ENCODE peak calls at places on chromosomes 12 and 14, in five cellular contexts. One of them, this sample, is unnamed.

GRCh38 chr12:18583655-18584054 is 154.2 kb downstream of the PLCZ1 start:
- DNase-seq in psoas muscle: no peak
- DNase-seq in gastrocnemius medialis: no peak
- DNase-seq in CD8-positive, alpha-beta T cell: no peak
- DNase-seq in CD8-positive, alpha-beta memory T cell: no peak
- DNase-seq in this sample: no peak

GRCh38 chr12:113990548-113991223 is 24.6 kb upstream of the RBM19 start:
- DNase-seq in CD8-positive, alpha-beta memory T cell: no peak
- DNase-seq in CD8-positive, alpha-beta T cell: no peak
- DNase-seq in gastrocnemius medialis: no peak
- DNase-seq in psoas muscle: no peak
- DNase-seq in this sample: no peak

GRCh38 chr14:68633131-68633991 is 159.5 kb downstream of the ZFP36L1 start:
- DNase-seq in CD8-positive, alpha-beta T cell: no peak
- DNase-seq in gastrocnemius medialis: no peak
- DNase-seq in CD8-positive, alpha-beta memory T cell: no peak
- DNase-seq in psoas muscle: no peak
- DNase-seq in this sample: no peak

GRCh38 chr14:37544407-37544806 is 50.6 kb downstream of the FOXA1 start:
- DNase-seq in CD8-positive, alpha-beta T cell: no peak
- DNase-seq in psoas muscle: no peak
- DNase-seq in gastrocnemius medialis: no peak
- DNase-seq in CD8-positive, alpha-beta memory T cell: no peak
- DNase-seq in this sample: no peak

GRCh38 chr12:92403210-92404175 is 257.8 kb upstream of the BTG1 start:
- DNase-seq in psoas muscle: no peak
- DNase-seq in CD8-positive, alpha-beta T cell: peak
- DNase-seq in CD8-positive, alpha-beta memory T cell: peak
- DNase-seq in gastrocnemius medialis: no peak
- DNase-seq in this sample: peak

GRCh38 chr12:96164951-96165858 is 29.0 kb upstream of the ELK3 start:
- DNase-seq in gastrocnemius medialis: no peak
- DNase-seq in psoas muscle: no peak
- DNase-seq in CD8-positive, alpha-beta T cell: no peak
- DNase-seq in CD8-positive, alpha-beta memory T cell: no peak
- DNase-seq in this sample: no peak

GRCh38 chr14:24098229-24098926 is 4.3 kb downstream of the PCK2 start:
- DNase-seq in psoas muscle: no peak
- DNase-seq in CD8-positive, alpha-beta T cell: no peak
- DNase-seq in gastrocnemius medialis: no peak
- DNase-seq in CD8-positive, alpha-beta memory T cell: no peak
- DNase-seq in this sample: no peak

GRCh38 chr12:124637586-124637985 is 70.2 kb upstream of the NCOR2 start:
- DNase-seq in CD8-positive, alpha-beta T cell: no peak
- DNase-seq in CD8-positive, alpha-beta memory T cell: no peak
- DNase-seq in gastrocnemius medialis: peak
- DNase-seq in psoas muscle: no peak
- DNase-seq in this sample: no peak

GRCh38 chr12:66014818-66015217 is 115.7 kb downstream of the LLPH start:
- DNase-seq in CD8-positive, alpha-beta T cell: no peak
- DNase-seq in gastrocnemius medialis: no peak
- DNase-seq in CD8-positive, alpha-beta memory T cell: no peak
- DNase-seq in psoas muscle: no peak
- DNase-seq in this sample: no peak

GRCh38 chr14:61196792-61197191 is 84.3 kb downstream of the TMEM30B start:
- DNase-seq in gastrocnemius medialis: no peak
- DNase-seq in CD8-positive, alpha-beta memory T cell: no peak
- DNase-seq in psoas muscle: no peak
- DNase-seq in CD8-positive, alpha-beta T cell: no peak
- DNase-seq in this sample: no peak

GRCh38 chr14:69358233-69358963 is 39.7 kb downstream of the ERH start:
- DNase-seq in CD8-positive, alpha-beta memory T cell: no peak
- DNase-seq in gastrocnemius medialis: no peak
- DNase-seq in CD8-positive, alpha-beta T cell: no peak
- DNase-seq in psoas muscle: no peak
- DNase-seq in this sample: no peak

GRCh38 chr12:11954181-11954580 is 116.6 kb upstream of the BCL2L14 start:
- DNase-seq in psoas muscle: no peak
- DNase-seq in CD8-positive, alpha-beta memory T cell: no peak
- DNase-seq in gastrocnemius medialis: no peak
- DNase-seq in CD8-positive, alpha-beta T cell: no peak
- DNase-seq in this sample: no peak

GRCh38 chr12:6553051-6553868 is 2.6 kb downstream of the IFFO1 start:
- DNase-seq in psoas muscle: peak
- DNase-seq in CD8-positive, alpha-beta T cell: no peak
- DNase-seq in gastrocnemius medialis: peak
- DNase-seq in CD8-positive, alpha-beta memory T cell: no peak
- DNase-seq in this sample: no peak

GRCh38 chr12:114166360-114166759 is 200.2 kb upstream of the RBM19 start:
- DNase-seq in CD8-positive, alpha-beta T cell: no peak
- DNase-seq in CD8-positive, alpha-beta memory T cell: no peak
- DNase-seq in gastrocnemius medialis: no peak
- DNase-seq in psoas muscle: no peak
- DNase-seq in this sample: peak

GRCh38 chr12:85872497-85873091 is 1.5 kb upstream of the NTS start:
- DNase-seq in CD8-positive, alpha-beta memory T cell: no peak
- DNase-seq in gastrocnemius medialis: no peak
- DNase-seq in psoas muscle: no peak
- DNase-seq in CD8-positive, alpha-beta T cell: no peak
- DNase-seq in this sample: peak

GRCh38 chr12:99213047-99213446 is 434.5 kb upstream of the GARIN6 start:
- DNase-seq in psoas muscle: no peak
- DNase-seq in CD8-positive, alpha-beta T cell: no peak
- DNase-seq in CD8-positive, alpha-beta memory T cell: no peak
- DNase-seq in gastrocnemius medialis: no peak
- DNase-seq in this sample: no peak

GRCh38 chr12:77122236-77122635 is 56.9 kb upstream of the E2F7 start:
- DNase-seq in CD8-positive, alpha-beta T cell: no peak
- DNase-seq in psoas muscle: no peak
- DNase-seq in CD8-positive, alpha-beta memory T cell: no peak
- DNase-seq in gastrocnemius medialis: no peak
- DNase-seq in this sample: no peak

GRCh38 chr12:42483534-42483857 is 106.0 kb downstream of the PRICKLE1 start:
- DNase-seq in CD8-positive, alpha-beta memory T cell: peak
- DNase-seq in gastrocnemius medialis: no peak
- DNase-seq in psoas muscle: no peak
- DNase-seq in CD8-positive, alpha-beta T cell: no peak
- DNase-seq in this sample: no peak

GRCh38 chr12:2384029-2384386 is 331.2 kb downstream of the CACNA1C start:
- DNase-seq in CD8-positive, alpha-beta T cell: no peak
- DNase-seq in gastrocnemius medialis: no peak
- DNase-seq in CD8-positive, alpha-beta memory T cell: no peak
- DNase-seq in psoas muscle: no peak
- DNase-seq in this sample: no peak

GRCh38 chr12:71421007-71421406 is 18.6 kb upstream of the LGR5 start:
- DNase-seq in psoas muscle: no peak
- DNase-seq in CD8-positive, alpha-beta T cell: no peak
- DNase-seq in CD8-positive, alpha-beta memory T cell: no peak
- DNase-seq in gastrocnemius medialis: no peak
- DNase-seq in this sample: no peak

GRCh38 chr14:99821519-99822165 is 28.4 kb downstream of the EML1 start:
- DNase-seq in CD8-positive, alpha-beta memory T cell: no peak
- DNase-seq in CD8-positive, alpha-beta T cell: no peak
- DNase-seq in psoas muscle: no peak
- DNase-seq in gastrocnemius medialis: no peak
- DNase-seq in this sample: peak

GRCh38 chr12:90111646-90112565 is 403.3 kb upstream of the ATP2B1 start:
- DNase-seq in gastrocnemius medialis: no peak
- DNase-seq in CD8-positive, alpha-beta memory T cell: no peak
- DNase-seq in psoas muscle: no peak
- DNase-seq in CD8-positive, alpha-beta T cell: no peak
- DNase-seq in this sample: no peak

GRCh38 chr14:67428501-67429031 is 16.6 kb upstream of the PLEK2 start:
- DNase-seq in CD8-positive, alpha-beta memory T cell: no peak
- DNase-seq in CD8-positive, alpha-beta T cell: no peak
- DNase-seq in gastrocnemius medialis: no peak
- DNase-seq in psoas muscle: no peak
- DNase-seq in this sample: no peak

GRCh38 chr12:93970892-93971688 is 177.3 kb upstream of the PLXNC1 start:
- DNase-seq in CD8-positive, alpha-beta T cell: no peak
- DNase-seq in gastrocnemius medialis: no peak
- DNase-seq in CD8-positive, alpha-beta memory T cell: no peak
- DNase-seq in psoas muscle: no peak
- DNase-seq in this sample: no peak

GRCh38 chr14:94111276-94112095 is 950 bp downstream of the IFI27 start:
- DNase-seq in CD8-positive, alpha-beta T cell: no peak
- DNase-seq in psoas muscle: no peak
- DNase-seq in CD8-positive, alpha-beta memory T cell: no peak
- DNase-seq in gastrocnemius medialis: no peak
- DNase-seq in this sample: no peak

GRCh38 chr14:77059276-77059934 is 30.9 kb upstream of the IRF2BPL start:
- DNase-seq in CD8-positive, alpha-beta memory T cell: no peak
- DNase-seq in gastrocnemius medialis: peak
- DNase-seq in CD8-positive, alpha-beta T cell: no peak
- DNase-seq in psoas muscle: peak
- DNase-seq in this sample: no peak

GRCh38 chr12:114406326-114407033 is 536 bp upstream of the TBX5 start:
- DNase-seq in psoas muscle: no peak
- DNase-seq in gastrocnemius medialis: no peak
- DNase-seq in CD8-positive, alpha-beta T cell: no peak
- DNase-seq in CD8-positive, alpha-beta memory T cell: no peak
- DNase-seq in this sample: no peak

GRCh38 chr12:65099182-65099581 is 21.9 kb downstream of the WIF1 start:
- DNase-seq in CD8-positive, alpha-beta T cell: no peak
- DNase-seq in psoas muscle: no peak
- DNase-seq in gastrocnemius medialis: no peak
- DNase-seq in CD8-positive, alpha-beta memory T cell: no peak
- DNase-seq in this sample: peak

GRCh38 chr12:115470977-115471376 is 787.0 kb upstream of the TBX3 start:
- DNase-seq in gastrocnemius medialis: no peak
- DNase-seq in CD8-positive, alpha-beta memory T cell: no peak
- DNase-seq in psoas muscle: no peak
- DNase-seq in CD8-positive, alpha-beta T cell: no peak
- DNase-seq in this sample: no peak

GRCh38 chr12:53061404-53062010 is 11.6 kb downstream of the TNS2 start:
- DNase-seq in psoas muscle: peak
- DNase-seq in CD8-positive, alpha-beta memory T cell: no peak
- DNase-seq in gastrocnemius medialis: peak
- DNase-seq in CD8-positive, alpha-beta T cell: no peak
- DNase-seq in this sample: no peak

GRCh38 chr14:102799684-102800562 is 22.7 kb downstream of the TRAF3 start:
- DNase-seq in psoas muscle: no peak
- DNase-seq in gastrocnemius medialis: no peak
- DNase-seq in CD8-positive, alpha-beta T cell: no peak
- DNase-seq in CD8-positive, alpha-beta memory T cell: no peak
- DNase-seq in this sample: no peak

GRCh38 chr14:102796661-102797190 is 19.5 kb downstream of the TRAF3 start:
- DNase-seq in psoas muscle: no peak
- DNase-seq in CD8-positive, alpha-beta T cell: no peak
- DNase-seq in gastrocnemius medialis: no peak
- DNase-seq in CD8-positive, alpha-beta memory T cell: no peak
- DNase-seq in this sample: no peak

GRCh38 chr14:102798926-102799325 is 21.7 kb downstream of the TRAF3 start:
- DNase-seq in psoas muscle: no peak
- DNase-seq in gastrocnemius medialis: no peak
- DNase-seq in CD8-positive, alpha-beta T cell: no peak
- DNase-seq in CD8-positive, alpha-beta memory T cell: no peak
- DNase-seq in this sample: no peak

GRCh38 chr14:102793531-102794328 is 16.5 kb downstream of the TRAF3 start:
- DNase-seq in psoas muscle: no peak
- DNase-seq in gastrocnemius medialis: no peak
- DNase-seq in CD8-positive, alpha-beta memory T cell: no peak
- DNase-seq in CD8-positive, alpha-beta T cell: no peak
- DNase-seq in this sample: no peak

DNA sequence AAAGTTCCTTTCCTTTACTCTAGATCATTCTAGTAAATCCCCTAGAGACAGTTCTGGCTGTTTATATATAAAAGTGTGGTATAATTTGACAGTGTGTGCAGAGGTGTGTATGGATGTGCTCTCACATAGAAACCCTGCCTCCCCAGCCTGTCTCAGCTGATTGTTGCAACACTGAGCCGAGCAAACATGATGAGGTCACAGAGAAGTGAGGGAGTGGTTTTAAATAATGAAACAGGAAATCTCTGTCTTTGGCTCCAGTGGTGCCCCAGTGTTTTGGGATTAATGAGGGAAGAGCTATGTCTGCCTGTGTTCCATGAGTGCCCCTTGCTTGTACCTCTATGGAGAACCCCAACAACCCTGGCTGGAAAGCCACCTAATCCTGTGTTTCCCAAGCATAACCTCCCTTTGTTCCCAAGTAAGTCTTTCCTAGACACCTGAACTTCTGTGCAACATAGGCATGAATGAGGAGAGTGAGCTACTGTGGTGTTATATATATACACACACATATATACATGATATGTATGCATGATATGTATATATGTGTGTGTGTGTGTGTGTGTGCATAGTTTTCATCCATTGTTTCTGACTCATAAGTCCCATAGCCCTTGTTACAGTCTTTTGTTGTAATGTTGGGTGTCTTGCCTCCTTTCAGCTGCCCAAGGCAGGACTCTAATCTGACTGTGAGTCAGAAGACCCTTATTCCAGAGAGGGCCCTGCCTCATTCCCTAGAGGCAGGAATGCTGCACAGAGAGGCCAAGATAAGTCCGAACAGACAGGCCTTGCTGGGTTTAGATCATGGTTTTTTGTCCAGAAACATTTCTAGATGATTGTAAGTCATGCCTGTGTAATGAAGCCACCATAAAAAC is 18.0 kb downstream of the TRAF3 start:
- DNase-seq in psoas muscle: no peak
- DNase-seq in gastrocnemius medialis: peak
- DNase-seq in CD8-positive, alpha-beta T cell: no peak
- DNase-seq in CD8-positive, alpha-beta memory T cell: peak
- DNase-seq in this sample: peak
- H3K4me3 ChIP-seq in psoas muscle: no peak
- H3K4me3 ChIP-seq in gastrocnemius medialis: no peak
- H3K4me3 ChIP-seq in CD8-positive, alpha-beta T cell: no peak
- H3K4me3 ChIP-seq in CD8-positive, alpha-beta memory T cell: no peak
- H3K4me3 ChIP-seq in this sample: no peak

GRCh38 chr14:81148635-81149034 is 72.1 kb downstream of the GTF2A1 start:
- DNase-seq in CD8-positive, alpha-beta memory T cell: no peak
- DNase-seq in psoas muscle: no peak
- DNase-seq in CD8-positive, alpha-beta T cell: no peak
- DNase-seq in gastrocnemius medialis: no peak
- DNase-seq in this sample: no peak

GRCh38 chr14:81147140-81147897 is 73.4 kb downstream of the GTF2A1 start:
- DNase-seq in CD8-positive, alpha-beta memory T cell: no peak
- DNase-seq in CD8-positive, alpha-beta T cell: no peak
- DNase-seq in psoas muscle: no peak
- DNase-seq in gastrocnemius medialis: no peak
- DNase-seq in this sample: peak

GRCh38 chr14:81157431-81157830 is 63.3 kb downstream of the GTF2A1 start:
- DNase-seq in gastrocnemius medialis: no peak
- DNase-seq in psoas muscle: no peak
- DNase-seq in CD8-positive, alpha-beta T cell: no peak
- DNase-seq in CD8-positive, alpha-beta memory T cell: no peak
- DNase-seq in this sample: no peak

GRCh38 chr14:81153187-81153586 is 67.6 kb downstream of the GTF2A1 start:
- DNase-seq in psoas muscle: no peak
- DNase-seq in CD8-positive, alpha-beta T cell: no peak
- DNase-seq in gastrocnemius medialis: no peak
- DNase-seq in CD8-positive, alpha-beta memory T cell: no peak
- DNase-seq in this sample: no peak
- H3K4me3 ChIP-seq in psoas muscle: no peak
- H3K4me3 ChIP-seq in CD8-positive, alpha-beta T cell: no peak
- H3K4me3 ChIP-seq in gastrocnemius medialis: no peak
- H3K4me3 ChIP-seq in CD8-positive, alpha-beta memory T cell: no peak
- H3K4me3 ChIP-seq in this sample: no peak

GRCh38 chr12:3431685-3432084 is 59.3 kb upstream of the PRMT8 start:
- DNase-seq in CD8-positive, alpha-beta memory T cell: no peak
- DNase-seq in gastrocnemius medialis: no peak
- DNase-seq in CD8-positive, alpha-beta T cell: no peak
- DNase-seq in psoas muscle: no peak
- DNase-seq in this sample: no peak
- H3K4me3 ChIP-seq in CD8-positive, alpha-beta memory T cell: no peak
- H3K4me3 ChIP-seq in gastrocnemius medialis: no peak
- H3K4me3 ChIP-seq in CD8-positive, alpha-beta T cell: no peak
- H3K4me3 ChIP-seq in psoas muscle: no peak
- H3K4me3 ChIP-seq in this sample: no peak

GRCh38 chr14:101559624-101560533 is 1.4 kb upstream of the DIO3 start:
- DNase-seq in CD8-positive, alpha-beta T cell: no peak
- DNase-seq in CD8-positive, alpha-beta memory T cell: no peak
- DNase-seq in psoas muscle: peak
- DNase-seq in gastrocnemius medialis: no peak
- DNase-seq in this sample: no peak
- H3K4me3 ChIP-seq in CD8-positive, alpha-beta T cell: no peak
- H3K4me3 ChIP-seq in CD8-positive, alpha-beta memory T cell: no peak
- H3K4me3 ChIP-seq in psoas muscle: peak
- H3K4me3 ChIP-seq in gastrocnemius medialis: peak
- H3K4me3 ChIP-seq in this sample: no peak

This sample was measured in Jurkat, Clone E6-1.